ENCODE peak calls at places on chromosome 4, in ten cellular contexts. J is NB4, M is BE2C, T is MM.1S, X is Panc1, Z is suprapubic skin, H is epithelial cell of proximal tubule, C is A549, O is cardiac fibroblast, F is GM06990. V is an unnamed sample.

GRCh38 chr4:69910016-69910782 is 20.7 kb upstream of the CSN1S1 start:
- DNase-seq in C (no peak), J (peak; percentile 32), Z (no peak), F (peak; percentile 46), O (peak; percentile 81), M (no peak), H (no peak), X (no peak), T (no peak), V (no peak)

GRCh38 chr4:40934671-40935070 is 184.9 kb downstream of the NSUN7 start:
- DNase-seq in X (no peak), F (no peak), H (no peak), Z (no peak), C (no peak), J (no peak), O (no peak), M (no peak), T (no peak), V (no peak)

GRCh38 chr4:84363256-84363655 is 135.8 kb downstream of the NKX6-1 start:
- DNase-seq in Z (no peak), M (no peak), F (no peak), H (no peak), X (no peak), O (no peak), C (no peak), T (no peak), J (no peak), V (no peak)

GRCh38 chr4:2938906-2939305 is 24.3 kb downstream of the NOP14 start:
- DNase-seq in J (peak; percentile 29), T (no peak), X (no peak), H (no peak), F (no peak), C (no peak), M (no peak), O (no peak), Z (peak; percentile 59), V (no peak)

GRCh38 chr4:110198472-110199419 is at the start of gene ELOVL6:
- DNase-seq in M (peak; percentile 81), X (no peak), T (peak; percentile 47), Z (peak; percentile 80), J (peak; percentile 76), F (peak; percentile 69), H (no peak), C (peak; percentile 35), O (peak; percentile 85), V (peak; percentile 46)

GRCh38 chr4:1763550-1764080 is 29.5 kb upstream of the FGFR3 start:
- DNase-seq in J (peak; percentile 80), Z (no peak), T (no peak), O (peak; percentile 54), F (no peak), X (no peak), C (no peak), M (no peak), H (no peak), V (no peak)

GRCh38 chr4:7539659-7540058 is 104.9 kb upstream of the PSAPL1 start:
- DNase-seq in J (peak; percentile 67), O (no peak), M (peak; percentile 100), F (peak; percentile 31), T (no peak), H (no peak), Z (no peak), X (no peak), C (peak; percentile 10), V (no peak)

GRCh38 chr4:73904491-73904890 is 35.3 kb downstream of the CXCL1 start:
- DNase-seq in H (no peak), J (peak; percentile 10), C (no peak), Z (no peak), O (peak; percentile 95), X (no peak), T (no peak), F (no peak), M (no peak), V (no peak)

GRCh38 chr4:22739933-22740332 is 47.2 kb downstream of the GBA3 start:
- DNase-seq in O (no peak), C (no peak), X (no peak), Z (no peak), M (no peak), T (no peak), J (no peak), H (peak; percentile 98), F (no peak), V (no peak)

GRCh38 chr4:40661803-40662202 is 32.1 kb upstream of the RBM47 start:
- DNase-seq in J (no peak), X (no peak), F (no peak), T (no peak), H (no peak), O (no peak), M (no peak), Z (no peak), C (no peak), V (no peak)

GRCh38 chr4:151745727-151746231 is 15.0 kb downstream of the GATB start:
- DNase-seq in M (no peak), F (no peak), H (no peak), T (no peak), J (no peak), C (no peak), Z (no peak), X (no peak), O (peak; percentile 54), V (no peak)

GRCh38 chr4:171334549-171334948 is 478.7 kb upstream of the GALNTL6 start:
- DNase-seq in J (peak; percentile 6), T (no peak), M (no peak), X (no peak), H (no peak), O (no peak), F (no peak), Z (no peak), C (no peak), V (no peak)

GRCh38 chr4:77956917-77957316 is 94.3 kb downstream of the MRPL1 start:
- DNase-seq in M (no peak), X (no peak), T (no peak), H (no peak), F (no peak), O (no peak), C (no peak), Z (no peak), J (no peak), V (no peak)

GRCh38 chr4:88779431-88779830 is 81.8 kb upstream of the NAP1L5 start:
- DNase-seq in J (no peak), C (no peak), M (no peak), X (no peak), O (peak; percentile 47), T (no peak), Z (no peak), H (peak; percentile 71), F (no peak), V (no peak)

GRCh38 chr4:15912236-15912635 is 26.3 kb downstream of the FGFBP1 start:
- DNase-seq in Z (no peak), M (no peak), C (no peak), T (no peak), F (no peak), H (no peak), J (no peak), O (no peak), X (no peak), V (no peak)

DNA sequence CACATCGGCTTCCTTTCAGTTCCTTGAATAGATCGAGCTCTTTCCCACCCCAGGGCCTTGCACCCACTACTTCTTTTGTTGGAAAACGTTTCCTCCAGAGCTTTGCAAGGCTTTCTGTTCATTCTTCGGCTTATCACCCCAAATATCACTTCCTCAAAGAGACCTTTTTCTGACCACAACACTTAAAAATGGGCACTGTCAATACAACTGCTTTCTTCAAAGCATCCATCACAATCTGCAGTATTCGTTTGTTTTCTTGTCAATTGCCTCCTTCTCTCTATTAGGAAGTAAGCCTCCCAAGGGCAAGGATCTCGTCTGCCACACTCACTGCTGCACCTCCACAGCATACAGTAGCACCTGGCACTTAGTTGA is 17.7 kb upstream of the CENPU start:
- DNase-seq in M (no peak), X (no peak), J (peak; percentile 30), C (no peak), O (no peak), T (no peak), H (no peak), Z (no peak), F (no peak), V (no peak)
- H3K4me3 ChIP-seq in M (no peak overlapping the region), X (no peak overlapping the region), J (no peak overlapping the region), C (no peak overlapping the region), O (no peak overlapping the region), T (no peak overlapping the region), H (no peak overlapping the region), Z (no peak overlapping the region), F (no peak overlapping the region), V (no peak overlapping the region)

GRCh38 chr4:115108850-115109249 is 4.6 kb downstream of the NDST4 start:
- DNase-seq in X (no peak), F (no peak), H (no peak), O (no peak), C (no peak), M (no peak), J (no peak), T (no peak), Z (no peak), V (no peak)

GRCh38 chr4:115110191-115111166 is 2.9 kb downstream of the NDST4 start:
- DNase-seq in F (no peak), J (no peak), H (no peak), X (no peak), C (no peak), O (peak; percentile 2), Z (no peak), T (no peak), M (no peak), V (peak; percentile 60)

GRCh38 chr4:115113382-115114106 is at the start of gene NDST4:
- DNase-seq in X (no peak), H (peak; percentile 16), T (no peak), F (no peak), C (no peak), M (no peak), Z (no peak), J (no peak), O (peak; percentile 30), V (peak; percentile 38)
- TF ChIP-seq CTCF in X (no peak), H (no peak), T (no peak), F (no peak), C (no peak), M (no peak), Z (no peak), J (no peak), O (no peak), V (no peak)

GRCh38 chr4:66000500-66001117 is 330.3 kb upstream of the EPHA5 start:
- DNase-seq in Z (no peak), T (no peak), J (no peak), C (no peak), O (no peak), F (no peak), M (no peak), H (no peak), X (no peak), V (no peak)

DNA sequence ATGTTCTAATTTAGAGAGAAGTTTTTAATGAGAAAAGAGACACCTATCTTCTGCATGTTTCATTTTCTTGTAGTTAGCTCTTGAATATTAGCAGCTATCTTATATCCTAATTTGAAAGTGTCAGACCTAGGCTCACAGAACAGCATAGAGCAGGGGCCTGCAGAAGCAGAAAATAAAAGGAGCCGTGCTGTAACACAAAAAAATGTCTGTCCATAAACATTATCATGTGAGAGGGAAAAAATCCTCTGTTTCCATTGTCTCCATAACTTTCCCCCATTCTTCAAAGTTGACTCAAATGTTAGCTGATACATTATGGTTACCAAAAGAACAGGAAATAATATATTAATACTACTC is 329.2 kb upstream of the EPHA5 start:
- DNase-seq in F (no peak), C (no peak), M (no peak), O (no peak), J (no peak), H (no peak), Z (no peak), T (no peak), X (no peak), V (no peak)
- H3K4me3 ChIP-seq in F (no peak overlapping the region), C (peak overlapping the region; percentile 60), M (no peak overlapping the region), O (no peak overlapping the region), J (no peak overlapping the region), H (no peak overlapping the region), Z (no peak overlapping the region), T (no peak overlapping the region), X (no peak overlapping the region), V (peak overlapping the region; percentile 65)

GRCh38 chr4:76733380-76733779 is 164.6 kb downstream of the SOWAHB start:
- DNase-seq in X (no peak), T (peak; percentile 64), Z (no peak), H (no peak), C (no peak), F (no peak), O (no peak), M (no peak), J (no peak), V (peak; percentile 61)
- TF ChIP-seq CTCF in X (peak; percentile 53), T (peak; percentile 62), Z (peak; percentile 18), H (peak; percentile 66), C (peak; percentile 44), F (no peak), O (no peak), M (no peak), J (no peak), V (peak; percentile 86)